ENCODE peak calls at places on chromosome 20, in ten cellular contexts. M is CD4-positive, CD25-positive, alpha-beta regulatory T cell; Y is CD4-positive, alpha-beta memory T cell; O is heart right ventricle; Q is upper lobe of right lung; C is GM23338; R is neural progenitor cell; S is psoas muscle; E is neuronal stem cell; G is colonic mucosa. X is an unnamed sample. For H3K4me1, the result is how much of the 10 kb centered on the place peaks cover.

GRCh38 chr20:57996936-57997629 is 231.4 kb downstream of the ANKRD60 start:
- DNase-seq in M (no peak), Y (no peak), O (no peak), Q (no peak), C (no peak), R (no peak), S (no peak), E (no peak), G (no peak), X (no peak)

GRCh38 chr20:18272451-18272850 is 15.9 kb upstream of the ZNF133 start:
- DNase-seq in M (no peak), Y (no peak), O (peak), Q (no peak), C (peak), R (no peak), S (peak), E (no peak), G (no peak), X (no peak)

GRCh38 chr20:25338112-25339023 is 52.3 kb downstream of the ABHD12 start:
- DNase-seq in M (no peak), Y (no peak), O (no peak), Q (no peak), C (no peak), R (no peak), S (no peak), E (no peak), G (no peak), X (no peak)

GRCh38 chr20:64083380-64084208 is 604 bp downstream of the LKAAEAR1 start:
- DNase-seq in M (peak), Y (peak), O (peak), Q (peak), C (peak), R (peak), S (peak), E (peak), G (peak), X (peak)

GRCh38 chr20:5353624-5354496 is 37.1 kb upstream of the PROKR2 start:
- DNase-seq in M (no peak), Y (no peak), O (no peak), Q (no peak), C (no peak), R (no peak), S (no peak), E (no peak), G (no peak), X (no peak)

GRCh38 chr20:44683263-44684046 is 31.7 kb upstream of the CCN5 start:
- DNase-seq in M (no peak), Y (peak), O (no peak), Q (no peak), C (peak), R (peak), S (no peak), E (peak), G (peak), X (peak)

GRCh38 chr20:14197097-14197496 is 140.3 kb downstream of the FLRT3 start:
- DNase-seq in M (no peak), Y (no peak), O (no peak), Q (no peak), C (no peak), R (no peak), S (no peak), E (no peak), G (no peak), X (no peak)

GRCh38 chr20:40286991-40287531 is 402.0 kb downstream of the MAFB start:
- DNase-seq in M (no peak), Y (no peak), O (peak), Q (peak), C (no peak), R (no peak), S (peak), E (no peak), G (peak), X (peak)

GRCh38 chr20:16368645-16369292 is 204.5 kb downstream of the KIF16B start:
- DNase-seq in M (no peak), Y (no peak), O (no peak), Q (no peak), C (peak), R (no peak), S (peak), E (no peak), G (no peak), X (no peak)

GRCh38 chr20:12847862-12848261 is 160.9 kb upstream of the SPTLC3 start:
- DNase-seq in M (no peak), Y (no peak), O (no peak), Q (no peak), C (peak), R (peak), S (no peak), E (no peak), G (no peak), X (no peak)

GRCh38 chr20:10576411-10576810 is 97.4 kb downstream of the JAG1 start:
- DNase-seq in M (no peak), Y (no peak), O (no peak), Q (no peak), C (no peak), R (no peak), S (no peak), E (no peak), G (no peak), X (no peak)

GRCh38 chr20:19047040-19047950 is 165.1 kb upstream of the SLC24A3 start:
- DNase-seq in M (no peak), Y (no peak), O (peak), Q (peak), C (no peak), R (no peak), S (peak), E (no peak), G (peak), X (peak)

GRCh38 chr20:9353180-9353915 is 161.0 kb upstream of the LAMP5 start:
- DNase-seq in M (no peak), Y (no peak), O (no peak), Q (no peak), C (no peak), R (no peak), S (no peak), E (no peak), G (no peak), X (no peak)

GRCh38 chr20:51365670-51366069 is 176.8 kb downstream of the NFATC2 start:
- DNase-seq in M (no peak), Y (no peak), O (no peak), Q (no peak), C (no peak), R (no peak), S (no peak), E (no peak), G (no peak), X (no peak)

GRCh38 chr20:3172933-3173581 is at the start of gene LZTS3:
- DNase-seq in M (peak), Y (peak), O (peak), Q (peak), C (peak), R (peak), S (peak), E (peak), G (peak), X (peak)

GRCh38 chr20:2246081-2246491 is 49.7 kb upstream of the TGM3 start:
- DNase-seq in M (no peak), Y (no peak), O (no peak), Q (no peak), C (peak), R (peak), S (no peak), E (peak), G (no peak), X (no peak)

GRCh38 chr20:6835609-6836008 is 68.1 kb downstream of the BMP2 start:
- DNase-seq in M (no peak), Y (no peak), O (no peak), Q (no peak), C (no peak), R (no peak), S (no peak), E (no peak), G (no peak), X (no peak)

GRCh38 chr20:24909086-24909780 is 39.8 kb upstream of the CST7 start:
- DNase-seq in M (no peak), Y (no peak), O (no peak), Q (peak), C (no peak), R (no peak), S (no peak), E (no peak), G (peak), X (no peak)

GRCh38 chr20:34921436-34921835 is 34.2 kb downstream of the GSS start:
- DNase-seq in M (no peak), Y (no peak), O (no peak), Q (no peak), C (no peak), R (no peak), S (no peak), E (no peak), G (no peak), X (no peak)

GRCh38 chr20:57654363-57654997 is 34.3 kb upstream of the ZBP1 start:
- DNase-seq in M (peak), Y (peak), O (no peak), Q (peak), C (peak), R (peak), S (peak), E (peak), G (peak), X (peak)

GRCh38 chr20:46324960-46325703 is 16.8 kb upstream of the CDH22 start:
- DNase-seq in M (no peak), Y (no peak), O (no peak), Q (no peak), C (peak), R (peak), S (no peak), E (no peak), G (peak), X (no peak)

GRCh38 chr20:13690948-13691347 is 52.2 kb upstream of the TASP1 start:
- DNase-seq in M (no peak), Y (no peak), O (no peak), Q (no peak), C (no peak), R (no peak), S (no peak), E (no peak), G (no peak), X (no peak)

GRCh38 chr20:45828589-45828988 is 1.5 kb upstream of the TNNC2 start:
- DNase-seq in M (no peak), Y (no peak), O (no peak), Q (no peak), C (no peak), R (peak), S (peak), E (no peak), G (no peak), X (peak)

GRCh38 chr20:39935921-39936320 is 753.1 kb downstream of the MAFB start:
- DNase-seq in M (no peak), Y (no peak), O (no peak), Q (no peak), C (no peak), R (no peak), S (no peak), E (no peak), G (no peak), X (no peak)

GRCh38 chr20:45406260-45407066 is 1.6 kb upstream of the DBNDD2 start:
- DNase-seq in M (peak), Y (peak), O (peak), Q (peak), C (peak), R (peak), S (peak), E (peak), G (peak), X (peak)

GRCh38 chr20:58106143-58106750 is 122.2 kb downstream of the ANKRD60 start:
- DNase-seq in M (no peak), Y (no peak), O (no peak), Q (no peak), C (no peak), R (no peak), S (no peak), E (no peak), G (no peak), X (no peak)

GRCh38 chr20:49384437-49385434 is 97.7 kb downstream of the KCNB1 start:
- DNase-seq in M (peak), Y (peak), O (peak), Q (peak), C (peak), R (peak), S (peak), E (peak), G (peak), X (peak)

GRCh38 chr20:50670126-50670862 is 21.0 kb downstream of the RIPOR3 start:
- DNase-seq in M (no peak), Y (no peak), O (no peak), Q (no peak), C (no peak), R (no peak), S (no peak), E (no peak), G (no peak), X (no peak)

GRCh38 chr20:17676942-17677341 is 5.1 kb downstream of the RRBP1 start:
- DNase-seq in M (no peak), Y (no peak), O (no peak), Q (no peak), C (no peak), R (no peak), S (no peak), E (no peak), G (no peak), X (no peak)

GRCh38 chr20:6420336-6420735 is 297.5 kb upstream of the FERMT1 start:
- DNase-seq in M (no peak), Y (no peak), O (no peak), Q (no peak), C (no peak), R (no peak), S (no peak), E (no peak), G (no peak), X (no peak)

GRCh38 chr20:59810376-59811187 is 122.9 kb downstream of the SYCP2 start:
- DNase-seq in M (no peak), Y (no peak), O (no peak), Q (no peak), C (peak), R (peak), S (no peak), E (peak), G (peak), X (no peak)
- H3K4me1 ChIP-seq in M (under half), Y (under half), O (under half), Q (under half), C (under half), R (under half), S (under half), E (under half), G (under half), X (under half)

GRCh38 chr20:47351643-47352331 is 4.7 kb downstream of the ZMYND8 start:
- DNase-seq in M (no peak), Y (no peak), O (no peak), Q (no peak), C (peak), R (peak), S (no peak), E (no peak), G (no peak), X (no peak)
- H3K4me3 ChIP-seq in M (peak), Y (no peak), O (peak), Q (peak), C (peak), R (peak), S (peak), E (no peak), G (peak), X (peak)

DNA sequence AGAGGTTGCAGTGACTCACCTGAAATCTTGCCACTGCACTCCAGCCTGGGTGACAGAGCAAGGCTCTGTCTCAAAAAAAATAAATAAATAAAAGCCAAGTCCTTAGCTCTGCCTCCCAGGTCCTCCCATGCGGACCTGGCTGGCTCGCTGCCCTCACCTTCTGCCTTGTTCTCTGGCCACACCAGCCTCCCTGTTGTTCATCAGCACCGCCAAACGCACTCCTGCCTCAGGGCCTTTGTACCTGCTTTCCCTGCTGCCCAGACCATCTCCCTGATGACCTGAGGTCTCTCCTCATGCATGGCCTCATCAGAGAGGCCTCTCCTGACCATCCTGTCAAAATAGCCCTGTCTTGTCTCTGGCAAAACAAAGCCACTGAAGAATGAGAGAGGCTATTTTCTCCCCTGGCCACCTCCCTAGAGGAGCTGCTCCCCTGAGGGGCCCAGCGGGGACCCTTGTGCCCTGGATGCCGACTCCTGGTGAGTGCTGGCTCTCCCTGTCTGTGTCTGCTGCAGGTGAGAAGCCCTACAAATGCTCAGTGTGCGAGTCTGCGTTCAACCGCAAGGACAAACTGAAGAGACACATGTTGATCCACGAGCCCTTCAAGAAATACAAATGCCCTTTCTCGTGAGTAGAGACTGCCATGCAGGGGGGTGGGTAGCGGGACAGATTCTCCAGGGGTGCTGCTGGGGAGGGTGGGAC is 22.6 kb upstream of the CHMP4B start:
- DNase-seq in M (no peak), Y (no peak), O (no peak), Q (no peak), C (no peak), R (no peak), S (peak), E (no peak), G (peak), X (no peak)
- H3K27ac ChIP-seq in M (no peak), Y (no peak), O (no peak), Q (peak), C (no peak), R (no peak), S (no peak), E (no peak), G (peak), X (no peak)

GRCh38 chr20:41616228-41616627 is 1.9 kb downstream of the CHD6 start:
- DNase-seq in M (no peak), Y (no peak), O (no peak), Q (no peak), C (no peak), R (no peak), S (no peak), E (no peak), G (no peak), X (no peak)

GRCh38 chr20:41609476-41609875 is 8.7 kb downstream of the CHD6 start:
- DNase-seq in M (no peak), Y (no peak), O (no peak), Q (no peak), C (no peak), R (no peak), S (no peak), E (no peak), G (no peak), X (no peak)

GRCh38 chr20:41615671-41616070 is 2.5 kb downstream of the CHD6 start:
- DNase-seq in M (no peak), Y (no peak), O (no peak), Q (no peak), C (no peak), R (no peak), S (no peak), E (no peak), G (no peak), X (no peak)

GRCh38 chr20:41615110-41615509 is 3.1 kb downstream of the CHD6 start:
- DNase-seq in M (no peak), Y (no peak), O (no peak), Q (no peak), C (no peak), R (no peak), S (no peak), E (no peak), G (no peak), X (no peak)

GRCh38 chr20:41613321-41613720 is 4.9 kb downstream of the CHD6 start:
- DNase-seq in M (no peak), Y (no peak), O (no peak), Q (no peak), C (peak), R (no peak), S (no peak), E (no peak), G (no peak), X (no peak)
- H3K4me1 ChIP-seq in M (under half), Y (half or more), O (half or more), Q (under half), C (under half), R (under half), S (under half), E (under half), G (under half), X (under half)

GRCh38 chr20:33653218-33653899 is 8.8 kb upstream of the C20orf144 start:
- DNase-seq in M (no peak), Y (no peak), O (no peak), Q (peak), C (peak), R (peak), S (no peak), E (peak), G (peak), X (peak)
- H3K4me3 ChIP-seq in M (no peak), Y (no peak), O (peak), Q (no peak), C (no peak), R (no peak), S (peak), E (no peak), G (no peak), X (no peak)

DNA sequence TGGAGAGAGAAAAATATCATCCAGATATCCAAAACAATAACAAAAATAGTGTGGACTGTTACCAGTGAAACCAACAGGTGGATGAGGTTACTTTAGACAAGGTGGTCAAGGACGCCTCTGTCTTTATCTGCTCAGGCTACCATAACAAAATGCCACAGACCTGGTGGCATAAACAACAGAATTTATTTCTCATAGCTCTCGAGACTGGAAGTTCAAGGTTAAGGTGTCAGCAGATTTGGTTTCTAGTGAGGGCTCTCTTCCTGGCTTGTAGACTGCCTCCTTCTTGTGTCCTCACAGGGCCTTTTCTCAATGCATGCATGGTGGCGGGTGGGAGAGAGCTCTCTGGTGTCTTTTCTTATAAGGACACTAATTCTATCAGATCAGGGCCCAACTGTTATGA is 21.1 kb upstream of the LBP start:
- DNase-seq in M (no peak), Y (no peak), O (no peak), Q (no peak), C (no peak), R (no peak), S (no peak), E (no peak), G (no peak), X (no peak)
- H3K27ac ChIP-seq in M (no peak), Y (no peak), O (no peak), Q (no peak), C (no peak), R (no peak), S (no peak), E (no peak), G (no peak), X (no peak)

GRCh38 chr20:62920039-62920645 is 6.2 kb downstream of the DIDO1 start:
- DNase-seq in M (no peak), Y (no peak), O (no peak), Q (no peak), C (no peak), R (no peak), S (no peak), E (no peak), G (no peak), X (no peak)
- H3K4me1 ChIP-seq in M (half or more), Y (half or more), O (half or more), Q (half or more), C (half or more), R (half or more), S (half or more), E (under half), G (half or more), X (under half)

X was measured in right cardiac atrium.